ENCODE peak calls at places on chromosome 1, in four cellular contexts. X is HepG2, P is K562, B is GM12878. Y is an unnamed sample.

GRCh38 chr1:156571261-156571958 is 955 bp downstream of the IQGAP3 start:
- DNase-seq in X (no peak), P (no peak), B (no peak), Y (no peak)

GRCh38 chr1:98661544-98662353 is at the start of gene SNX7:
- DNase-seq in X (peak), P (no peak), B (no peak), Y (peak)

GRCh38 chr1:209727286-209727685 is 22.6 kb downstream of the HSD11B1 start:
- DNase-seq in X (no peak), P (no peak), B (no peak), Y (no peak)

GRCh38 chr1:41474490-41475271 is 9.8 kb downstream of the EDN2 start:
- DNase-seq in X (no peak), P (no peak), B (no peak), Y (no peak)

GRCh38 chr1:182556279-182556678 is 32.8 kb downstream of the RNASEL start:
- DNase-seq in X (no peak), P (no peak), B (no peak), Y (no peak)

GRCh38 chr1:31782066-31782762 is 18.1 kb upstream of the ADGRB2 start:
- DNase-seq in X (no peak), P (no peak), B (no peak), Y (no peak)

GRCh38 chr1:146039844-146040194 is 18.3 kb upstream of the HJV start:
- DNase-seq in X (no peak), P (no peak), B (no peak), Y (no peak)

GRCh38 chr1:2596530-2597333 is 10.2 kb downstream of the PRXL2B start:
- DNase-seq in X (no peak), P (no peak), B (no peak), Y (no peak)

GRCh38 chr1:2494323-2494693 is 18.2 kb downstream of the PLCH2 start:
- DNase-seq in X (peak), P (no peak), B (no peak), Y (no peak)

GRCh38 chr1:163035791-163036249 is 33.3 kb upstream of the RGS4 start:
- DNase-seq in X (no peak), P (no peak), B (no peak), Y (no peak)

GRCh38 chr1:83670891-83671565 is 327.9 kb downstream of the TTLL7 start:
- DNase-seq in X (no peak), P (no peak), B (peak), Y (no peak)

GRCh38 chr1:167339405-167339804 is 118.7 kb downstream of the POU2F1 start:
- DNase-seq in X (no peak), P (no peak), B (no peak), Y (no peak)

GRCh38 chr1:167344605-167345385 is 124.1 kb downstream of the POU2F1 start:
- DNase-seq in X (no peak), P (no peak), B (no peak), Y (no peak)

GRCh38 chr1:167344112-167344511 is 123.4 kb downstream of the POU2F1 start:
- DNase-seq in X (no peak), P (no peak), B (no peak), Y (no peak)

GRCh38 chr1:167345386-167345733 is 124.7 kb downstream of the POU2F1 start:
- DNase-seq in X (no peak), P (no peak), B (no peak), Y (no peak)

GRCh38 chr1:167342846-167343245 is 122.2 kb downstream of the POU2F1 start:
- DNase-seq in X (peak), P (no peak), B (no peak), Y (no peak)
- TF ChIP-seq NR2C2 in X (no peak), P (no peak), B (no peak), Y (no peak)

GRCh38 chr1:47656719-47657685 is 219.2 kb downstream of the FOXD2 start:
- DNase-seq in X (no peak), P (no peak), B (no peak), Y (no peak)
- TF ChIP-seq NR2C2 in X (no peak), P (no peak), B (no peak), Y (no peak)

GRCh38 chr1:45930258-45931150 is 127.1 kb downstream of the MAST2 start:
- DNase-seq in X (no peak), P (no peak), B (no peak), Y (no peak)
- TF ChIP-seq NR2C2 in X (no peak), P (no peak), B (no peak), Y (no peak)

GRCh38 chr1:203126151-203126865 is 1.2 kb upstream of the ADORA1 start:
- DNase-seq in X (no peak), P (no peak), B (no peak), Y (no peak)
- TF ChIP-seq NR2C2 in X (no peak), P (no peak), B (no peak), Y (no peak)

GRCh38 chr1:72827285-72827684 is 544.9 kb upstream of the NEGR1 start:
- DNase-seq in X (no peak), P (no peak), B (no peak), Y (no peak)
- TF ChIP-seq NR2C2 in X (no peak), P (no peak), B (no peak), Y (no peak)

Y was measured in WTC11.